ENCODE peak calls at places on chromosomes 2 and 18, in six cellular contexts. One of them, this sample, is unnamed.

GRCh38 chr18:62164855-62165487 is 21.9 kb downstream of the PIGN start:
- DNase-seq in neuronal stem cell: no peak
- DNase-seq in CD4-positive, alpha-beta T cell: no peak
- DNase-seq in neural progenitor cell: peak
- DNase-seq in small intestine: peak
- DNase-seq in stimulated activated CD4-positive, alpha-beta T cell treated with anti-CD3 and anti-CD28 coated beads, TNF-alpha, amount 100 ng/mL, for 4 hours: no peak
- DNase-seq in this sample: no peak

GRCh38 chr2:124804014-124804940 is 779.2 kb downstream of the CNTNAP5 start:
- DNase-seq in neuronal stem cell: peak
- DNase-seq in small intestine: peak
- DNase-seq in neural progenitor cell: peak
- DNase-seq in stimulated activated CD4-positive, alpha-beta T cell treated with anti-CD3 and anti-CD28 coated beads, TNF-alpha, amount 100 ng/mL, for 4 hours: no peak
- DNase-seq in CD4-positive, alpha-beta T cell: no peak
- DNase-seq in this sample: no peak

GRCh38 chr2:10721344-10722251 is at the start of gene ATP6V1C2:
- DNase-seq in neuronal stem cell: peak
- DNase-seq in small intestine: peak
- DNase-seq in neural progenitor cell: peak
- DNase-seq in stimulated activated CD4-positive, alpha-beta T cell treated with anti-CD3 and anti-CD28 coated beads, TNF-alpha, amount 100 ng/mL, for 4 hours: no peak
- DNase-seq in CD4-positive, alpha-beta T cell: no peak
- DNase-seq in this sample: no peak

GRCh38 chr2:152694161-152694661 is 23.1 kb downstream of the PRPF40A start:
- DNase-seq in CD4-positive, alpha-beta T cell: no peak
- DNase-seq in small intestine: peak
- DNase-seq in stimulated activated CD4-positive, alpha-beta T cell treated with anti-CD3 and anti-CD28 coated beads, TNF-alpha, amount 100 ng/mL, for 4 hours: peak
- DNase-seq in neuronal stem cell: no peak
- DNase-seq in neural progenitor cell: no peak
- DNase-seq in this sample: no peak

GRCh38 chr18:8868276-8868675 is 162.9 kb downstream of the MTCL1 start:
- DNase-seq in stimulated activated CD4-positive, alpha-beta T cell treated with anti-CD3 and anti-CD28 coated beads, TNF-alpha, amount 100 ng/mL, for 4 hours: no peak
- DNase-seq in CD4-positive, alpha-beta T cell: no peak
- DNase-seq in neural progenitor cell: no peak
- DNase-seq in small intestine: no peak
- DNase-seq in neuronal stem cell: no peak
- DNase-seq in this sample: no peak

GRCh38 chr2:42132066-42132965 is 36.8 kb upstream of the EML4 start:
- DNase-seq in small intestine: no peak
- DNase-seq in neuronal stem cell: no peak
- DNase-seq in CD4-positive, alpha-beta T cell: no peak
- DNase-seq in neural progenitor cell: no peak
- DNase-seq in stimulated activated CD4-positive, alpha-beta T cell treated with anti-CD3 and anti-CD28 coated beads, TNF-alpha, amount 100 ng/mL, for 4 hours: no peak
- DNase-seq in this sample: no peak

GRCh38 chr18:24683965-24684364 is 223.5 kb downstream of the HRH4 start:
- DNase-seq in small intestine: no peak
- DNase-seq in CD4-positive, alpha-beta T cell: no peak
- DNase-seq in stimulated activated CD4-positive, alpha-beta T cell treated with anti-CD3 and anti-CD28 coated beads, TNF-alpha, amount 100 ng/mL, for 4 hours: no peak
- DNase-seq in neural progenitor cell: no peak
- DNase-seq in neuronal stem cell: no peak
- DNase-seq in this sample: no peak

GRCh38 chr2:42917374-42918017 is 125.1 kb upstream of the HAAO start:
- DNase-seq in stimulated activated CD4-positive, alpha-beta T cell treated with anti-CD3 and anti-CD28 coated beads, TNF-alpha, amount 100 ng/mL, for 4 hours: no peak
- DNase-seq in neural progenitor cell: no peak
- DNase-seq in CD4-positive, alpha-beta T cell: no peak
- DNase-seq in neuronal stem cell: no peak
- DNase-seq in small intestine: peak
- DNase-seq in this sample: no peak

GRCh38 chr2:173415663-173416469 is 61.2 kb downstream of the CDCA7 start:
- DNase-seq in stimulated activated CD4-positive, alpha-beta T cell treated with anti-CD3 and anti-CD28 coated beads, TNF-alpha, amount 100 ng/mL, for 4 hours: no peak
- DNase-seq in small intestine: no peak
- DNase-seq in CD4-positive, alpha-beta T cell: no peak
- DNase-seq in neural progenitor cell: peak
- DNase-seq in neuronal stem cell: peak
- DNase-seq in this sample: no peak

GRCh38 chr2:38064805-38065501 is 11.0 kb downstream of the CYP1B1 start:
- DNase-seq in small intestine: no peak
- DNase-seq in neural progenitor cell: no peak
- DNase-seq in neuronal stem cell: no peak
- DNase-seq in stimulated activated CD4-positive, alpha-beta T cell treated with anti-CD3 and anti-CD28 coated beads, TNF-alpha, amount 100 ng/mL, for 4 hours: no peak
- DNase-seq in CD4-positive, alpha-beta T cell: no peak
- DNase-seq in this sample: no peak

GRCh38 chr2:201859886-201860285 is 53.5 kb downstream of the CDK15 start:
- DNase-seq in CD4-positive, alpha-beta T cell: no peak
- DNase-seq in neural progenitor cell: peak
- DNase-seq in small intestine: no peak
- DNase-seq in neuronal stem cell: no peak
- DNase-seq in stimulated activated CD4-positive, alpha-beta T cell treated with anti-CD3 and anti-CD28 coated beads, TNF-alpha, amount 100 ng/mL, for 4 hours: no peak
- DNase-seq in this sample: no peak

GRCh38 chr2:9423922-9424272 is 443 bp downstream of the CPSF3 start:
- DNase-seq in stimulated activated CD4-positive, alpha-beta T cell treated with anti-CD3 and anti-CD28 coated beads, TNF-alpha, amount 100 ng/mL, for 4 hours: peak
- DNase-seq in neuronal stem cell: no peak
- DNase-seq in CD4-positive, alpha-beta T cell: no peak
- DNase-seq in neural progenitor cell: no peak
- DNase-seq in small intestine: no peak
- DNase-seq in this sample: no peak

GRCh38 chr2:72561621-72562318 is 264.1 kb downstream of the EXOC6B start:
- DNase-seq in neuronal stem cell: no peak
- DNase-seq in CD4-positive, alpha-beta T cell: no peak
- DNase-seq in neural progenitor cell: no peak
- DNase-seq in small intestine: no peak
- DNase-seq in stimulated activated CD4-positive, alpha-beta T cell treated with anti-CD3 and anti-CD28 coated beads, TNF-alpha, amount 100 ng/mL, for 4 hours: no peak
- DNase-seq in this sample: no peak

GRCh38 chr2:74887961-74888670 is 54.2 kb downstream of the HK2 start:
- DNase-seq in CD4-positive, alpha-beta T cell: no peak
- DNase-seq in stimulated activated CD4-positive, alpha-beta T cell treated with anti-CD3 and anti-CD28 coated beads, TNF-alpha, amount 100 ng/mL, for 4 hours: no peak
- DNase-seq in neuronal stem cell: no peak
- DNase-seq in neural progenitor cell: no peak
- DNase-seq in small intestine: no peak
- DNase-seq in this sample: no peak

GRCh38 chr2:28316546-28317335 is 75.9 kb upstream of the FOSL2 start:
- DNase-seq in neuronal stem cell: no peak
- DNase-seq in small intestine: no peak
- DNase-seq in neural progenitor cell: no peak
- DNase-seq in CD4-positive, alpha-beta T cell: no peak
- DNase-seq in stimulated activated CD4-positive, alpha-beta T cell treated with anti-CD3 and anti-CD28 coated beads, TNF-alpha, amount 100 ng/mL, for 4 hours: no peak
- DNase-seq in this sample: no peak

GRCh38 chr2:3254438-3254941 is 123.1 kb downstream of the EIPR1 start:
- DNase-seq in neural progenitor cell: no peak
- DNase-seq in neuronal stem cell: no peak
- DNase-seq in stimulated activated CD4-positive, alpha-beta T cell treated with anti-CD3 and anti-CD28 coated beads, TNF-alpha, amount 100 ng/mL, for 4 hours: no peak
- DNase-seq in small intestine: no peak
- DNase-seq in CD4-positive, alpha-beta T cell: no peak
- DNase-seq in this sample: no peak

GRCh38 chr2:219155054-219155644 is 5.5 kb downstream of the NHEJ1 start:
- DNase-seq in CD4-positive, alpha-beta T cell: no peak
- DNase-seq in stimulated activated CD4-positive, alpha-beta T cell treated with anti-CD3 and anti-CD28 coated beads, TNF-alpha, amount 100 ng/mL, for 4 hours: no peak
- DNase-seq in neuronal stem cell: peak
- DNase-seq in small intestine: peak
- DNase-seq in neural progenitor cell: peak
- DNase-seq in this sample: no peak

GRCh38 chr2:7060156-7060555 is 142.9 kb downstream of the RNF144A start:
- DNase-seq in small intestine: no peak
- DNase-seq in stimulated activated CD4-positive, alpha-beta T cell treated with anti-CD3 and anti-CD28 coated beads, TNF-alpha, amount 100 ng/mL, for 4 hours: no peak
- DNase-seq in neuronal stem cell: no peak
- DNase-seq in CD4-positive, alpha-beta T cell: no peak
- DNase-seq in neural progenitor cell: no peak
- DNase-seq in this sample: no peak

GRCh38 chr2:39547811-39548719 is 111.0 kb upstream of the MAP4K3 start:
- DNase-seq in neuronal stem cell: no peak
- DNase-seq in small intestine: no peak
- DNase-seq in stimulated activated CD4-positive, alpha-beta T cell treated with anti-CD3 and anti-CD28 coated beads, TNF-alpha, amount 100 ng/mL, for 4 hours: no peak
- DNase-seq in neural progenitor cell: no peak
- DNase-seq in CD4-positive, alpha-beta T cell: no peak
- DNase-seq in this sample: no peak

GRCh38 chr2:132582360-132582759 is 87.6 kb downstream of the LYPD1 start:
- DNase-seq in CD4-positive, alpha-beta T cell: no peak
- DNase-seq in neuronal stem cell: no peak
- DNase-seq in small intestine: no peak
- DNase-seq in neural progenitor cell: no peak
- DNase-seq in stimulated activated CD4-positive, alpha-beta T cell treated with anti-CD3 and anti-CD28 coated beads, TNF-alpha, amount 100 ng/mL, for 4 hours: no peak
- DNase-seq in this sample: no peak

GRCh38 chr2:172098650-172099471 is 3.8 kb downstream of the DLX2 start:
- DNase-seq in neural progenitor cell: peak
- DNase-seq in CD4-positive, alpha-beta T cell: peak
- DNase-seq in stimulated activated CD4-positive, alpha-beta T cell treated with anti-CD3 and anti-CD28 coated beads, TNF-alpha, amount 100 ng/mL, for 4 hours: no peak
- DNase-seq in small intestine: no peak
- DNase-seq in neuronal stem cell: peak
- DNase-seq in this sample: no peak

GRCh38 chr2:144890828-144891227 is 370.9 kb upstream of the ZEB2 start:
- DNase-seq in CD4-positive, alpha-beta T cell: no peak
- DNase-seq in stimulated activated CD4-positive, alpha-beta T cell treated with anti-CD3 and anti-CD28 coated beads, TNF-alpha, amount 100 ng/mL, for 4 hours: no peak
- DNase-seq in neural progenitor cell: no peak
- DNase-seq in neuronal stem cell: no peak
- DNase-seq in small intestine: no peak
- DNase-seq in this sample: no peak

GRCh38 chr18:58057291-58057965 is 13.4 kb downstream of the NEDD4L start:
- DNase-seq in neuronal stem cell: no peak
- DNase-seq in small intestine: no peak
- DNase-seq in CD4-positive, alpha-beta T cell: no peak
- DNase-seq in stimulated activated CD4-positive, alpha-beta T cell treated with anti-CD3 and anti-CD28 coated beads, TNF-alpha, amount 100 ng/mL, for 4 hours: no peak
- DNase-seq in neural progenitor cell: no peak
- DNase-seq in this sample: no peak

GRCh38 chr2:212484563-212485080 is 54.0 kb downstream of the ERBB4 start:
- DNase-seq in CD4-positive, alpha-beta T cell: no peak
- DNase-seq in stimulated activated CD4-positive, alpha-beta T cell treated with anti-CD3 and anti-CD28 coated beads, TNF-alpha, amount 100 ng/mL, for 4 hours: no peak
- DNase-seq in neuronal stem cell: no peak
- DNase-seq in neural progenitor cell: peak
- DNase-seq in small intestine: no peak
- DNase-seq in this sample: no peak

GRCh38 chr2:165886487-165887146 is 67.0 kb downstream of the TTC21B start:
- DNase-seq in neural progenitor cell: no peak
- DNase-seq in CD4-positive, alpha-beta T cell: no peak
- DNase-seq in small intestine: no peak
- DNase-seq in neuronal stem cell: no peak
- DNase-seq in stimulated activated CD4-positive, alpha-beta T cell treated with anti-CD3 and anti-CD28 coated beads, TNF-alpha, amount 100 ng/mL, for 4 hours: no peak
- DNase-seq in this sample: no peak